ENCODE peak calls at places on chromosomes 12 and 14, in nine cellular contexts. O, K, V, S, G, E, P, B and Y are unnamed samples. For H3K36me3 and H3K4me1, the result is how much of the 10 kb centered on the place peaks cover.

GRCh38 chr12:80648866-80649265 is 58.6 kb upstream of the MYF6 start:
- DNase-seq in P (no peak), K (no peak), G (no peak), E (no peak), B (peak), O (peak), V (no peak), S (no peak), Y (peak)

GRCh38 chr14:96095581-96096476 is 56.7 kb downstream of the C14orf132 start:
- DNase-seq in K (peak), S (peak), O (peak), P (peak), G (no peak), B (peak), V (no peak), E (peak), Y (no peak)

GRCh38 chr14:20553024-20553423 is 7.8 kb downstream of the RNASE9 start:
- DNase-seq in V (no peak), O (no peak), P (no peak), G (no peak), S (no peak), B (no peak), K (no peak), E (no peak), Y (no peak)

GRCh38 chr12:29710104-29710503 is 73.6 kb downstream of the TMTC1 start:
- DNase-seq in B (no peak), V (peak), E (peak), S (no peak), K (no peak), P (no peak), O (peak), G (peak), Y (no peak)

GRCh38 chr12:85825751-85826150 is 10.5 kb downstream of the RASSF9 start:
- DNase-seq in E (no peak), O (peak), S (no peak), G (no peak), P (no peak), B (no peak), K (no peak), V (no peak), Y (no peak)

GRCh38 chr14:84312551-84312950 is 1217.4 kb upstream of the FLRT2 start:
- DNase-seq in P (no peak), O (no peak), S (no peak), E (no peak), B (no peak), K (no peak), G (no peak), V (no peak), Y (no peak)

GRCh38 chr12:64983771-64984170 is 137.3 kb downstream of the WIF1 start:
- DNase-seq in V (no peak), E (no peak), S (no peak), P (no peak), K (no peak), G (no peak), O (no peak), B (no peak), Y (no peak)

GRCh38 chr12:53726946-53727309 is 324 bp downstream of the CALCOCO1 start:
- DNase-seq in E (peak), G (no peak), P (no peak), K (peak), B (peak), V (no peak), S (peak), O (no peak), Y (no peak)

GRCh38 chr12:113428482-113428881 is 6.3 kb downstream of the SDSL start:
- DNase-seq in E (no peak), B (no peak), O (no peak), K (no peak), S (no peak), P (no peak), V (no peak), G (no peak), Y (no peak)

GRCh38 chr14:23321572-23322547 is 603 bp downstream of the PABPN1 start:
- DNase-seq in G (peak), E (peak), P (peak), K (peak), B (peak), V (peak), S (peak), O (peak), Y (peak)

GRCh38 chr12:119783787-119784186 is 93.3 kb downstream of the CIT start:
- DNase-seq in V (no peak), B (no peak), G (no peak), P (no peak), K (no peak), O (no peak), E (no peak), S (no peak), Y (no peak)

GRCh38 chr14:74275265-74275841 is 27.4 kb downstream of the ABCD4 start:
- DNase-seq in K (no peak), S (peak), E (no peak), O (peak), P (peak), G (no peak), B (peak), V (no peak), Y (peak)

GRCh38 chr12:107484219-107484618 is 201.4 kb upstream of the PWP1 start:
- DNase-seq in V (no peak), K (no peak), S (no peak), P (peak), O (no peak), E (no peak), B (no peak), G (no peak), Y (no peak)

GRCh38 chr12:130775953-130776856 is 60.1 kb upstream of the RIMBP2 start:
- DNase-seq in G (no peak), S (peak), E (peak), O (peak), K (no peak), P (peak), B (peak), V (no peak), Y (peak)

GRCh38 chr12:80504389-80505153 is 60.5 kb downstream of the PTPRQ start:
- DNase-seq in G (no peak), E (no peak), O (no peak), P (no peak), S (no peak), V (no peak), B (no peak), K (no peak), Y (no peak)

GRCh38 chr14:93981874-93982683 is 5.7 kb upstream of the ASB2 start:
- DNase-seq in G (peak), V (no peak), B (no peak), S (no peak), K (no peak), E (peak), O (no peak), P (no peak), Y (peak)

GRCh38 chr12:62603811-62604098 is 137.1 kb downstream of the MON2 start:
- DNase-seq in E (no peak), V (no peak), B (no peak), S (no peak), G (no peak), O (no peak), K (no peak), P (no peak), Y (peak)

GRCh38 chr12:91043408-91043807 is 14.4 kb downstream of the KERA start:
- DNase-seq in V (no peak), O (no peak), S (no peak), G (no peak), K (no peak), P (no peak), E (no peak), B (no peak), Y (no peak)

GRCh38 chr14:93914278-93914677 is 12.9 kb upstream of the FAM181A start:
- DNase-seq in G (peak), B (no peak), S (no peak), E (no peak), V (no peak), P (no peak), O (no peak), K (no peak), Y (no peak)

GRCh38 chr12:65699251-65699650 is 125.0 kb upstream of the HMGA2 start:
- DNase-seq in S (no peak), K (no peak), E (no peak), B (peak), O (peak), G (no peak), V (no peak), P (peak), Y (peak)

GRCh38 chr14:31380106-31380505 is 40.2 kb downstream of the HEATR5A start:
- DNase-seq in V (no peak), K (no peak), G (no peak), B (no peak), E (no peak), S (no peak), P (no peak), O (peak), Y (no peak)

GRCh38 chr12:47717443-47718193 is 7.7 kb downstream of the ENDOU start:
- DNase-seq in V (peak), S (peak), G (peak), B (peak), E (peak), P (peak), O (peak), K (peak), Y (peak)

GRCh38 chr12:131432532-131433260 is 278.2 kb upstream of the SFSWAP start:
- DNase-seq in K (peak), O (no peak), V (no peak), S (no peak), G (no peak), B (no peak), E (peak), P (no peak), Y (no peak)

GRCh38 chr14:83255015-83255726 is 1721.5 kb upstream of the SEL1L start:
- DNase-seq in K (no peak), G (no peak), S (no peak), V (no peak), P (no peak), B (no peak), O (no peak), E (no peak), Y (no peak)

GRCh38 chr12:105317942-105318614 is 12.4 kb upstream of the C12orf75 start:
- DNase-seq in V (no peak), P (peak), E (no peak), K (no peak), B (no peak), O (peak), S (no peak), G (no peak), Y (no peak)

GRCh38 chr14:35879654-35880249 is 53.6 kb downstream of the BRMS1L start:
- DNase-seq in G (no peak), E (peak), B (peak), S (no peak), K (no peak), O (peak), V (no peak), P (no peak), Y (no peak)

GRCh38 chr14:91138511-91139359 is 24.9 kb downstream of the DGLUCY start:
- DNase-seq in G (no peak), O (no peak), S (no peak), B (peak), P (no peak), K (no peak), E (peak), V (no peak), Y (peak)

GRCh38 chr12:96301732-96302131 is 98.5 kb downstream of the CDK17 start:
- DNase-seq in V (no peak), B (no peak), G (no peak), E (no peak), S (no peak), P (no peak), O (no peak), K (no peak), Y (no peak)

GRCh38 chr14:96051642-96052540 is 12.7 kb downstream of the C14orf132 start:
- DNase-seq in K (no peak), G (no peak), E (peak), V (no peak), P (no peak), B (peak), O (no peak), S (no peak), Y (no peak)

GRCh38 chr12:48423200-48423599 is 49.2 kb upstream of the ANP32D start:
- DNase-seq in S (no peak), V (no peak), O (no peak), G (no peak), P (no peak), B (no peak), E (no peak), K (no peak), Y (no peak)

GRCh38 chr14:101862177-101862576 is 100.7 kb downstream of the PPP2R5C start:
- DNase-seq in S (no peak), V (no peak), G (no peak), P (no peak), K (no peak), E (no peak), O (peak), B (peak), Y (peak)

DNA sequence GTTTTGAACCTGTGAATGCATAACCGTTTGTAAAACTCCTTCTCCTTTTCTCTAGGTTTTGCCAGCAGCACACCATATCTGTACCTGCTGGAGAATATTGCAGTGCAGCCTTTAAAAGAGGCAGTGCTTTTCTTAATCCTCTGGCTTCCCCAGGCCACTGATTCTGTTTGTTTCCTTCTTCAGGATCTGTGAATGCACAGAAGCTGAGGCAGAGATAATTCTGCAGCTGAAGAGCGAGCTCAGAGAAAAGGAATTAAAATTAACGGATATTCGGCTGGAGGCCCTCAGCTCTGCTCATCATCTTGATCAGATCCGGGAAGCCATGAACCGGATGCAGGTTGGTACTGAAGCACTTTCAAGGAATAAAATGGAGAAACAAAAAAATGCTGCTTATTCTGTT is 348.7 kb downstream of the NAV3 start:
- DNase-seq in G (no peak), B (no peak), O (no peak), S (no peak), E (peak), P (no peak), K (no peak), V (no peak), Y (no peak)
- H3K36me3 ChIP-seq in G (under half), B (under half), O (under half), S (under half), E (under half), P (under half), K (under half), V (under half), Y (half or more)

GRCh38 chr14:105332352-105332874 is 17.9 kb downstream of the PACS2 start:
- DNase-seq in P (no peak), K (no peak), O (no peak), S (no peak), V (no peak), B (no peak), G (no peak), E (no peak), Y (no peak)
- H3K27ac ChIP-seq in P (no peak), K (no peak), O (no peak), S (no peak), V (no peak), B (no peak), G (peak), E (no peak), Y (no peak)

GRCh38 chr14:24425704-24426103 is 3.8 kb downstream of the CBLN3 start:
- DNase-seq in G (no peak), E (no peak), P (peak), B (peak), O (peak), V (no peak), K (no peak), S (no peak), Y (peak)

GRCh38 chr14:24426912-24427536 is 2.4 kb downstream of the CBLN3 start:
- DNase-seq in G (no peak), O (no peak), K (no peak), E (no peak), S (no peak), P (peak), V (no peak), B (no peak), Y (no peak)

GRCh38 chr14:24428628-24429394 is 657 bp downstream of the CBLN3 start:
- DNase-seq in S (no peak), O (no peak), P (no peak), K (no peak), G (no peak), E (no peak), B (no peak), V (no peak), Y (no peak)

GRCh38 chr14:24427537-24428508 is 1.6 kb downstream of the CBLN3 start:
- DNase-seq in S (no peak), K (no peak), O (no peak), E (no peak), P (no peak), B (no peak), G (no peak), V (no peak), Y (no peak)

GRCh38 chr14:24426150-24426911 is 3.1 kb downstream of the CBLN3 start:
- DNase-seq in O (no peak), V (no peak), P (no peak), B (peak), K (no peak), E (no peak), S (no peak), G (no peak), Y (no peak)
- H3K4me1 ChIP-seq in O (under half), V (under half), P (under half), B (under half), K (under half), E (under half), S (under half), G (under half), Y (under half)

GRCh38 chr14:103697601-103698379 is 17.5 kb downstream of the XRCC3 start:
- DNase-seq in B (no peak), S (no peak), K (no peak), O (no peak), E (no peak), G (peak), V (no peak), P (no peak), Y (peak)

GRCh38 chr14:103698380-103699260 is 16.6 kb downstream of the XRCC3 start:
- DNase-seq in P (no peak), S (peak), G (peak), B (peak), V (no peak), K (no peak), E (no peak), O (no peak), Y (peak)

GRCh38 chr14:103700753-103701490 is 14.3 kb downstream of the XRCC3 start:
- DNase-seq in B (no peak), S (no peak), E (no peak), G (peak), P (no peak), K (no peak), V (no peak), O (no peak), Y (peak)

GRCh38 chr14:103699901-103700752 is 15.1 kb downstream of the XRCC3 start:
- DNase-seq in O (no peak), B (no peak), V (no peak), E (no peak), G (peak), S (no peak), P (no peak), K (peak), Y (peak)

GRCh38 chr14:103699261-103699661 is 16.0 kb downstream of the XRCC3 start:
- DNase-seq in B (no peak), E (no peak), K (no peak), P (no peak), O (no peak), G (peak), S (no peak), V (no peak), Y (no peak)
- H3K36me3 ChIP-seq in B (under half), E (under half), K (half or more), P (under half), O (under half), G (half or more), S (under half), V (half or more), Y (half or more)